ENCODE peak calls at places on chromosomes 3 and 15, in nine cellular contexts. P is fibroblast of lung; Q is mammary epithelial cell; X is cardiac muscle cell; K is A673; Y is CD8-positive, alpha-beta T cell; G is ovary; V is psoas muscle; H is neural progenitor cell. J is an unnamed sample. For H3K27me3 and H3K4me1, the result is how much of the 10 kb centered on the place peaks cover.

GRCh38 chr15:68525815-68526214 is 53.0 kb upstream of the CORO2B start:
- DNase-seq in P (peak), Q (no peak), X (no peak), K (no peak), Y (no peak), G (no peak), V (no peak), H (no peak), J (no peak)

GRCh38 chr15:60454824-60455223 is 24.1 kb downstream of the ICE2 start:
- DNase-seq in P (no peak), Q (no peak), X (no peak), K (no peak), Y (no peak), G (no peak), V (no peak), H (no peak), J (no peak)

GRCh38 chr3:160053048-160053391 is 64.4 kb downstream of the IL12A start:
- DNase-seq in P (peak), Q (no peak), X (no peak), K (no peak), Y (no peak), G (no peak), V (no peak), H (no peak), J (no peak)

GRCh38 chr15:39239562-39239961 is 341.3 kb upstream of the THBS1 start:
- DNase-seq in P (peak), Q (peak), X (no peak), K (no peak), Y (no peak), G (no peak), V (no peak), H (no peak), J (no peak)

GRCh38 chr3:125051715-125052581 is 3.8 kb downstream of the HEG1 start:
- DNase-seq in P (peak), Q (peak), X (peak), K (peak), Y (peak), G (peak), V (peak), H (peak), J (peak)

GRCh38 chr3:56379723-56380287 is 88.5 kb downstream of the ERC2 start:
- DNase-seq in P (no peak), Q (no peak), X (no peak), K (no peak), Y (no peak), G (no peak), V (no peak), H (no peak), J (no peak)

GRCh38 chr3:108437439-108437838 is 73.0 kb downstream of the MYH15 start:
- DNase-seq in P (no peak), Q (no peak), X (no peak), K (no peak), Y (no peak), G (no peak), V (no peak), H (no peak), J (no peak)

GRCh38 chr15:99818872-99819271 is 85.6 kb upstream of the LYSMD4 start:
- DNase-seq in P (no peak), Q (no peak), X (no peak), K (no peak), Y (no peak), G (no peak), V (no peak), H (no peak), J (no peak)

GRCh38 chr3:133489466-133490085 is 83.9 kb upstream of the CDV3 start:
- DNase-seq in P (peak), Q (peak), X (no peak), K (no peak), Y (no peak), G (no peak), V (no peak), H (no peak), J (no peak)

GRCh38 chr3:149507491-149508324 is 33.2 kb downstream of the TM4SF4 start:
- DNase-seq in P (peak), Q (peak), X (peak), K (peak), Y (no peak), G (peak), V (peak), H (no peak), J (no peak)

GRCh38 chr15:71532994-71533393 is 277.4 kb upstream of the NR2E3 start:
- DNase-seq in P (no peak), Q (peak), X (peak), K (peak), Y (no peak), G (no peak), V (no peak), H (peak), J (no peak)

GRCh38 chr15:75577401-75578205 is 1.5 kb downstream of the PTPN9 start:
- DNase-seq in P (peak), Q (peak), X (peak), K (no peak), Y (no peak), G (peak), V (no peak), H (no peak), J (no peak)

GRCh38 chr3:161305095-161305991 is 66.0 kb downstream of the SPTSSB start:
- DNase-seq in P (peak), Q (peak), X (peak), K (peak), Y (no peak), G (no peak), V (no peak), H (peak), J (no peak)

GRCh38 chr3:170714151-170714550 is 128.3 kb upstream of the SLC7A14 start:
- DNase-seq in P (peak), Q (peak), X (peak), K (no peak), Y (no peak), G (no peak), V (no peak), H (no peak), J (no peak)

GRCh38 chr3:14761121-14761672 is 57.6 kb upstream of the FGD5 start:
- DNase-seq in P (no peak), Q (no peak), X (no peak), K (peak), Y (no peak), G (no peak), V (no peak), H (no peak), J (no peak)

GRCh38 chr3:42911551-42911950 is 5.6 kb downstream of the ZNF662 start:
- DNase-seq in P (no peak), Q (no peak), X (no peak), K (no peak), Y (no peak), G (no peak), V (no peak), H (no peak), J (no peak)

GRCh38 chr15:70095387-70096214 is 2.1 kb downstream of the TLE3 start:
- DNase-seq in P (no peak), Q (peak), X (peak), K (peak), Y (peak), G (peak), V (peak), H (peak), J (peak)

GRCh38 chr3:112293368-112294321 is at the start of gene SLC9C1:
- DNase-seq in P (peak), Q (peak), X (peak), K (peak), Y (peak), G (peak), V (no peak), H (peak), J (no peak)

GRCh38 chr3:122257951-122258350 is 67.1 kb upstream of the CSTA start:
- DNase-seq in P (no peak), Q (no peak), X (no peak), K (no peak), Y (no peak), G (no peak), V (no peak), H (no peak), J (no peak)

GRCh38 chr3:84836961-84837360 is 121.8 kb upstream of the CADM2 start:
- DNase-seq in P (no peak), Q (no peak), X (no peak), K (peak), Y (no peak), G (no peak), V (no peak), H (no peak), J (peak)

GRCh38 chr3:173875790-173876189 is 478.2 kb downstream of the NLGN1 start:
- DNase-seq in P (no peak), Q (no peak), X (no peak), K (no peak), Y (no peak), G (no peak), V (no peak), H (no peak), J (no peak)

GRCh38 chr3:45486136-45486535 is 97.8 kb downstream of the LARS2 start:
- DNase-seq in P (peak), Q (peak), X (peak), K (peak), Y (no peak), G (no peak), V (no peak), H (no peak), J (no peak)

GRCh38 chr3:71786551-71786950 is 1.6 kb upstream of the PROK2 start:
- DNase-seq in P (no peak), Q (no peak), X (no peak), K (no peak), Y (no peak), G (no peak), V (no peak), H (no peak), J (no peak)

GRCh38 chr3:71361346-71361745 is 222.2 kb downstream of the FOXP1 start:
- DNase-seq in P (no peak), Q (no peak), X (no peak), K (no peak), Y (no peak), G (no peak), V (no peak), H (no peak), J (no peak)

GRCh38 chr3:171314341-171314740 is 145.9 kb downstream of the TNIK start:
- DNase-seq in P (no peak), Q (no peak), X (no peak), K (no peak), Y (no peak), G (no peak), V (no peak), H (no peak), J (no peak)

GRCh38 chr3:11720220-11721113 is 76.8 kb upstream of the VGLL4 start:
- DNase-seq in P (peak), Q (peak), X (peak), K (peak), Y (peak), G (peak), V (peak), H (peak), J (peak)

GRCh38 chr3:160481856-160482255 is 32.3 kb upstream of the TRIM59 start:
- DNase-seq in P (no peak), Q (no peak), X (no peak), K (no peak), Y (no peak), G (no peak), V (no peak), H (no peak), J (no peak)

GRCh38 chr15:76861815-76862397 is 43.2 kb downstream of the SCAPER start:
- DNase-seq in P (no peak), Q (no peak), X (no peak), K (peak), Y (no peak), G (no peak), V (no peak), H (no peak), J (no peak)

GRCh38 chr3:96779810-96780209 is 34.6 kb upstream of the EPHA6 start:
- DNase-seq in P (no peak), Q (no peak), X (no peak), K (no peak), Y (no peak), G (no peak), V (no peak), H (no peak), J (no peak)

GRCh38 chr15:82992436-82992835 is 6.4 kb downstream of the RAMAC start:
- DNase-seq in P (no peak), Q (no peak), X (no peak), K (no peak), Y (no peak), G (no peak), V (no peak), H (no peak), J (no peak)

GRCh38 chr3:127889976-127890650 is 24.9 kb upstream of the KBTBD12 start:
- DNase-seq in P (peak), Q (no peak), X (no peak), K (no peak), Y (no peak), G (no peak), V (no peak), H (no peak), J (no peak)

GRCh38 chr3:188365978-188366698 is 212.2 kb downstream of the LPP start:
- DNase-seq in P (peak), Q (no peak), X (peak), K (no peak), Y (no peak), G (no peak), V (no peak), H (no peak), J (no peak)

GRCh38 chr15:79357566-79357965 is 46.7 kb downstream of the TMED3 start:
- DNase-seq in P (no peak), Q (no peak), X (no peak), K (no peak), Y (no peak), G (no peak), V (no peak), H (no peak), J (no peak)
- H3K27me3 ChIP-seq in P (under half), Q (under half), X (under half), K (under half), Y (under half), G (under half), V (under half), H (under half), J (under half)

GRCh38 chr3:119639494-119640350 is 20.7 kb downstream of the POPDC2 start:
- DNase-seq in P (no peak), Q (peak), X (no peak), K (no peak), Y (no peak), G (no peak), V (no peak), H (no peak), J (no peak)

GRCh38 chr3:119643528-119643927 is 16.9 kb downstream of the POPDC2 start:
- DNase-seq in P (peak), Q (peak), X (peak), K (no peak), Y (no peak), G (no peak), V (no peak), H (no peak), J (no peak)

GRCh38 chr3:119644481-119644880 is 15.9 kb downstream of the POPDC2 start:
- DNase-seq in P (no peak), Q (no peak), X (no peak), K (no peak), Y (no peak), G (no peak), V (no peak), H (no peak), J (no peak)

GRCh38 chr3:119643094-119643493 is 17.3 kb downstream of the POPDC2 start:
- DNase-seq in P (peak), Q (no peak), X (peak), K (no peak), Y (no peak), G (no peak), V (no peak), H (peak), J (no peak)

GRCh38 chr3:119641416-119641815 is 19.0 kb downstream of the POPDC2 start:
- DNase-seq in P (no peak), Q (no peak), X (no peak), K (no peak), Y (no peak), G (no peak), V (no peak), H (no peak), J (no peak)
- H3K4me1 ChIP-seq in P (under half), Q (under half), X (under half), K (under half), Y (under half), G (under half), V (half or more), H (under half), J (half or more)

GRCh38 chr3:153160451-153161137 is 1.4 kb upstream of the RAP2B start:
- DNase-seq in P (peak), Q (peak), X (peak), K (peak), Y (peak), G (peak), V (peak), H (peak), J (peak)

GRCh38 chr3:153161138-153161713 is 800 bp upstream of the RAP2B start:
- DNase-seq in P (peak), Q (peak), X (peak), K (peak), Y (peak), G (peak), V (peak), H (peak), J (peak)

GRCh38 chr3:153163349-153164008 is 1.5 kb downstream of the RAP2B start:
- DNase-seq in P (peak), Q (peak), X (peak), K (peak), Y (no peak), G (no peak), V (no peak), H (no peak), J (peak)

GRCh38 chr3:153162513-153163348 is 705 bp downstream of the RAP2B start:
- DNase-seq in P (peak), Q (peak), X (peak), K (peak), Y (peak), G (peak), V (peak), H (peak), J (peak)

GRCh38 chr3:153161714-153162512 is at the start of gene RAP2B:
- DNase-seq in P (peak), Q (peak), X (peak), K (peak), Y (peak), G (peak), V (peak), H (peak), J (peak)
- TF ChIP-seq CTCF in P (no peak), Q (no peak), X (no peak), K (no peak), Y (no peak), G (peak), V (no peak), H (no peak), J (no peak)

GRCh38 chr15:63509056-63509696 is 4.8 kb downstream of the USP3 start:
- DNase-seq in P (no peak), Q (no peak), X (no peak), K (no peak), Y (no peak), G (no peak), V (no peak), H (no peak), J (no peak)
- H3K27me3 ChIP-seq in P (under half), Q (under half), X (under half), K (under half), Y (under half), G (under half), V (under half), H (under half), J (under half)